ENCODE peak calls at places on chromosomes 11 and 22, in ten cellular contexts. C is MM.1S, Z is astrocyte of the spinal cord, H is hepatocyte, T is adrenal gland, M is keratinocyte, F is colonic mucosa, K is pancreas, J is cardiac muscle cell, V is tibial nerve. N is an unnamed sample.

GRCh38 chr22:31650391-31650790 is 11.6 kb downstream of the PISD start:
- DNase-seq in C (no peak), Z (peak), H (no peak), T (peak), M (no peak), F (no peak), K (no peak), J (no peak), V (no peak), N (peak)

GRCh38 chr22:28222976-28223375 is 303.9 kb upstream of the PITPNB start:
- DNase-seq in C (no peak), Z (peak), H (no peak), T (no peak), M (no peak), F (no peak), K (no peak), J (no peak), V (no peak), N (no peak)

GRCh38 chr11:6413791-6414231 is 5.1 kb downstream of the APBB1 start:
- DNase-seq in C (no peak), Z (no peak), H (no peak), T (no peak), M (no peak), F (no peak), K (no peak), J (peak), V (no peak), N (no peak)

GRCh38 chr22:25775501-25775900 is 33.5 kb downstream of the MYO18B start:
- DNase-seq in C (no peak), Z (peak), H (no peak), T (no peak), M (no peak), F (no peak), K (no peak), J (no peak), V (no peak), N (no peak)

GRCh38 chr11:73072935-73073481 is 69.1 kb downstream of the FCHSD2 start:
- DNase-seq in C (peak), Z (peak), H (peak), T (no peak), M (no peak), F (peak), K (no peak), J (peak), V (no peak), N (peak)

GRCh38 chr11:4095509-4096230 is 1.1 kb downstream of the RRM1 start:
- DNase-seq in C (peak), Z (peak), H (peak), T (peak), M (no peak), F (no peak), K (no peak), J (no peak), V (no peak), N (peak)

GRCh38 chr11:48103621-48104561 is 112.7 kb upstream of the OR4B1 start:
- DNase-seq in C (no peak), Z (no peak), H (no peak), T (no peak), M (no peak), F (peak), K (no peak), J (no peak), V (no peak), N (no peak)

GRCh38 chr11:73156686-73157085 is 14.6 kb upstream of the FCHSD2 start:
- DNase-seq in C (no peak), Z (no peak), H (no peak), T (no peak), M (no peak), F (no peak), K (no peak), J (no peak), V (no peak), N (no peak)

GRCh38 chr11:83663446-83663845 is 377.3 kb upstream of the CCDC90B start:
- DNase-seq in C (no peak), Z (peak), H (no peak), T (no peak), M (no peak), F (no peak), K (no peak), J (no peak), V (no peak), N (no peak)

GRCh38 chr11:47399860-47400812 is 8.3 kb upstream of the SLC39A13 start:
- DNase-seq in C (peak), Z (no peak), H (peak), T (no peak), M (no peak), F (no peak), K (peak), J (peak), V (no peak), N (peak)

GRCh38 chr11:71562120-71562519 is 3.2 kb upstream of the KRTAP5-10 start:
- DNase-seq in C (no peak), Z (no peak), H (no peak), T (no peak), M (no peak), F (no peak), K (no peak), J (no peak), V (no peak), N (no peak)

GRCh38 chr11:79062814-79063762 is 377.7 kb downstream of the TENM4 start:
- DNase-seq in C (no peak), Z (no peak), H (peak), T (no peak), M (no peak), F (no peak), K (peak), J (peak), V (no peak), N (peak)

GRCh38 chr11:75319035-75319877 is 32.2 kb downstream of the ARRB1 start:
- DNase-seq in C (no peak), Z (no peak), H (no peak), T (no peak), M (no peak), F (peak), K (peak), J (no peak), V (no peak), N (no peak)

GRCh38 chr22:20615021-20615420 is 107.6 kb downstream of the MED15 start:
- DNase-seq in C (no peak), Z (no peak), H (no peak), T (no peak), M (no peak), F (no peak), K (no peak), J (no peak), V (no peak), N (no peak)

GRCh38 chr22:48950151-48950915 is 877.3 kb downstream of the BRD1 start:
- DNase-seq in C (no peak), Z (no peak), H (peak), T (no peak), M (no peak), F (no peak), K (no peak), J (no peak), V (no peak), N (no peak)

GRCh38 chr11:47204633-47204989 is 10.2 kb upstream of the DDB2 start:
- DNase-seq in C (no peak), Z (peak), H (peak), T (no peak), M (no peak), F (no peak), K (no peak), J (no peak), V (no peak), N (no peak)

GRCh38 chr11:9660886-9661285 is 3.0 kb upstream of the SWAP70 start:
- DNase-seq in C (no peak), Z (no peak), H (no peak), T (no peak), M (no peak), F (no peak), K (no peak), J (no peak), V (no peak), N (no peak)

GRCh38 chr22:28032896-28033295 is 113.8 kb upstream of the PITPNB start:
- DNase-seq in C (no peak), Z (no peak), H (no peak), T (no peak), M (no peak), F (peak), K (no peak), J (peak), V (no peak), N (no peak)

GRCh38 chr22:44133161-44133560 is 47.6 kb upstream of the PARVG start:
- DNase-seq in C (no peak), Z (peak), H (no peak), T (no peak), M (no peak), F (no peak), K (no peak), J (no peak), V (no peak), N (no peak)

GRCh38 chr11:59426361-59427067 is at the start of gene OR5A2:
- DNase-seq in C (no peak), Z (peak), H (no peak), T (no peak), M (no peak), F (no peak), K (no peak), J (no peak), V (no peak), N (no peak)

GRCh38 chr22:25362215-25362882 is 142.9 kb downstream of the CRYBB2 start:
- DNase-seq in C (peak), Z (peak), H (peak), T (peak), M (no peak), F (peak), K (peak), J (peak), V (peak), N (peak)

GRCh38 chr11:121711900-121712424 is 259.2 kb upstream of the SORL1-AS1 start:
- DNase-seq in C (no peak), Z (no peak), H (no peak), T (no peak), M (no peak), F (no peak), K (no peak), J (no peak), V (no peak), N (no peak)

GRCh38 chr11:72234514-72234830 is 9.5 kb downstream of the PHOX2A start:
- DNase-seq in C (no peak), Z (no peak), H (no peak), T (no peak), M (no peak), F (no peak), K (no peak), J (no peak), V (no peak), N (no peak)

GRCh38 chr11:3160252-3161031 is 4.7 kb downstream of the OSBPL5 start:
- DNase-seq in C (no peak), Z (peak), H (peak), T (peak), M (no peak), F (peak), K (peak), J (peak), V (peak), N (peak)

GRCh38 chr11:85815186-85815911 is 4.4 kb upstream of the SYTL2 start:
- DNase-seq in C (no peak), Z (peak), H (no peak), T (no peak), M (no peak), F (no peak), K (no peak), J (no peak), V (no peak), N (no peak)

GRCh38 chr22:28986366-28986765 is 75.3 kb downstream of the C22orf31 start:
- DNase-seq in C (no peak), Z (peak), H (peak), T (no peak), M (no peak), F (no peak), K (no peak), J (no peak), V (no peak), N (no peak)

GRCh38 chr22:31920306-31920705 is 24.0 kb upstream of the YWHAH start:
- DNase-seq in C (no peak), Z (no peak), H (no peak), T (no peak), M (no peak), F (no peak), K (no peak), J (no peak), V (no peak), N (no peak)

GRCh38 chr11:86396403-86396802 is 21.7 kb downstream of the CCDC81 start:
- DNase-seq in C (no peak), Z (peak), H (no peak), T (no peak), M (no peak), F (no peak), K (no peak), J (no peak), V (no peak), N (no peak)

GRCh38 chr11:126384053-126384335 is 28.5 kb downstream of the ST3GAL4 start:
- DNase-seq in C (no peak), Z (no peak), H (no peak), T (no peak), M (no peak), F (no peak), K (no peak), J (no peak), V (no peak), N (no peak)

GRCh38 chr22:49010901-49011300 is 816.8 kb downstream of the BRD1 start:
- DNase-seq in C (no peak), Z (no peak), H (no peak), T (peak), M (no peak), F (no peak), K (no peak), J (no peak), V (peak), N (no peak)

GRCh38 chr11:1570896-1571759 is 943 bp downstream of the DUSP8 start:
- DNase-seq in C (no peak), Z (no peak), H (peak), T (no peak), M (no peak), F (peak), K (peak), J (no peak), V (no peak), N (no peak)
- H3K4me3 ChIP-seq in C (no peak), Z (peak), H (peak), T (peak), M (peak), F (peak), K (peak), J (peak), V (peak), N (peak)

GRCh38 chr11:70525006-70525405 is 126.7 kb downstream of the CTTN start:
- DNase-seq in C (no peak), Z (no peak), H (no peak), T (no peak), M (no peak), F (no peak), K (no peak), J (no peak), V (no peak), N (no peak)

GRCh38 chr11:70523384-70524095 is 125.2 kb downstream of the CTTN start:
- DNase-seq in C (no peak), Z (no peak), H (no peak), T (no peak), M (no peak), F (no peak), K (no peak), J (no peak), V (no peak), N (no peak)

GRCh38 chr11:70522613-70523311 is 124.4 kb downstream of the CTTN start:
- DNase-seq in C (peak), Z (no peak), H (no peak), T (no peak), M (no peak), F (no peak), K (no peak), J (no peak), V (no peak), N (peak)

GRCh38 chr11:70525466-70525865 is 127.1 kb downstream of the CTTN start:
- DNase-seq in C (no peak), Z (no peak), H (no peak), T (no peak), M (no peak), F (no peak), K (no peak), J (no peak), V (no peak), N (no peak)

GRCh38 chr11:70524096-70524922 is 126.0 kb downstream of the CTTN start:
- DNase-seq in C (no peak), Z (no peak), H (no peak), T (no peak), M (no peak), F (no peak), K (no peak), J (no peak), V (no peak), N (peak)
- TF ChIP-seq CTCF in C (no peak), Z (no peak), H (no peak), T (no peak), M (no peak), F (no peak), K (no peak), J (no peak), V (no peak), N (no peak)

GRCh38 chr11:62124186-62125113 is 639 bp downstream of the INCENP start:
- DNase-seq in C (peak), Z (peak), H (peak), T (peak), M (peak), F (peak), K (peak), J (peak), V (no peak), N (peak)

GRCh38 chr11:62127426-62127825 is 3.6 kb downstream of the INCENP start:
- DNase-seq in C (no peak), Z (no peak), H (no peak), T (no peak), M (no peak), F (no peak), K (no peak), J (no peak), V (no peak), N (no peak)

GRCh38 chr11:62125881-62126280 is 2.1 kb downstream of the INCENP start:
- DNase-seq in C (no peak), Z (no peak), H (no peak), T (no peak), M (no peak), F (no peak), K (no peak), J (no peak), V (no peak), N (no peak)

GRCh38 chr11:62123669-62124185 is at the start of gene INCENP:
- DNase-seq in C (peak), Z (peak), H (peak), T (peak), M (peak), F (peak), K (peak), J (peak), V (peak), N (peak)

DNA sequence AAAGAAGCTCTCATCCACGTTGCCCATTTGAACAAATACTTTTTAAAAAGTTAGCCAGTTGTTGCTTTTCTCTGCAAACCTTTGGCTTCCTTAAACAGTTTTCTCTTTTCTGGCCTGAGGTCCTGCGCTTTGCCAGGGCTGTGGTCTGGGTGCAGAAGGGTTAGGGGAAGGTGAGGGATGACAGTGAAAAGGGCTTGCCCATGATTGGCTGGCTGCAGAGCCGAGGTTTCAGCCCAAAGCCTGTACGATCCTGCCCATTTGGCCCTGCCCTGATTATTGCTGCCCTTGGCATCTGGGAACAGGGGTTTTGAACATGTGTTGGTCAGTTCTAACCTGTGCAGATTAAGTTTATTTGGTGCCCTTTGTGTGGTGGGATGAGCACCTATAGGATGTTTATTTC is 1.5 kb downstream of the INCENP start:
- DNase-seq in C (no peak), Z (no peak), H (no peak), T (no peak), M (no peak), F (no peak), K (no peak), J (no peak), V (no peak), N (peak)
- H3K4me3 ChIP-seq in C (peak), Z (peak), H (peak), T (peak), M (peak), F (no peak), K (no peak), J (peak), V (no peak), N (peak)

GRCh38 chr11:119664701-119665420 is 64.1 kb downstream of the NECTIN1 start:
- DNase-seq in C (no peak), Z (no peak), H (no peak), T (no peak), M (no peak), F (no peak), K (no peak), J (no peak), V (no peak), N (no peak)
- TF ChIP-seq CTCF in C (no peak), Z (no peak), H (no peak), T (no peak), M (no peak), F (no peak), K (no peak), J (no peak), V (no peak), N (no peak)

GRCh38 chr11:68903631-68904457 is at the start of the genes IGHMBP2 and MRPL21:
- DNase-seq in C (peak), Z (peak), H (peak), T (peak), M (no peak), F (peak), K (peak), J (peak), V (peak), N (peak)

GRCh38 chr11:68904458-68904847 is 762 bp downstream of the IGHMBP2 start:
- DNase-seq in C (peak), Z (no peak), H (peak), T (peak), M (no peak), F (peak), K (peak), J (no peak), V (no peak), N (no peak)

GRCh38 chr11:68908273-68908672 is 4.6 kb downstream of the IGHMBP2 start:
- DNase-seq in C (no peak), Z (no peak), H (no peak), T (no peak), M (no peak), F (no peak), K (no peak), J (no peak), V (no peak), N (no peak)

GRCh38 chr11:68903288-68903630 is 373 bp downstream of the MRPL21 start:
- DNase-seq in C (no peak), Z (no peak), H (no peak), T (no peak), M (no peak), F (no peak), K (no peak), J (no peak), V (no peak), N (peak)

GRCh38 chr11:68905421-68906360 is 2.0 kb downstream of the IGHMBP2 start:
- DNase-seq in C (no peak), Z (no peak), H (no peak), T (no peak), M (no peak), F (no peak), K (no peak), J (no peak), V (no peak), N (no peak)
- H3K4me3 ChIP-seq in C (no peak), Z (no peak), H (no peak), T (no peak), M (no peak), F (no peak), K (no peak), J (no peak), V (no peak), N (no peak)

GRCh38 chr11:13152736-13153541 is 124.7 kb upstream of the BMAL1 start:
- DNase-seq in C (no peak), Z (peak), H (no peak), T (no peak), M (no peak), F (no peak), K (no peak), J (peak), V (no peak), N (peak)
- TF ChIP-seq CTCF in C (peak), Z (peak), H (peak), T (peak), M (peak), F (no peak), K (peak), J (peak), V (no peak), N (peak)

GRCh38 chr11:119341222-119342022 is 739 bp upstream of the C1QTNF5 start:
- DNase-seq in C (no peak), Z (no peak), H (no peak), T (no peak), M (no peak), F (no peak), K (no peak), J (no peak), V (no peak), N (no peak)
- H3K4me3 ChIP-seq in C (no peak), Z (no peak), H (no peak), T (peak), M (no peak), F (no peak), K (no peak), J (no peak), V (no peak), N (no peak)

GRCh38 chr11:134275534-134276395 is at the start of gene GLB1L3:
- DNase-seq in C (peak), Z (no peak), H (peak), T (no peak), M (no peak), F (no peak), K (no peak), J (peak), V (no peak), N (peak)
- TF ChIP-seq CTCF in C (peak), Z (peak), H (peak), T (peak), M (peak), F (no peak), K (no peak), J (peak), V (no peak), N (peak)